ENCODE peak calls at places on chromosomes 16 and 17, in six cellular contexts. D is ascending aorta, I is tibial artery, Y is lower leg skin, S is HCT116, L is A549. P is an unnamed sample.

GRCh38 chr17:66304304-66305174 is 2.1 kb downstream of the PRKCA start:
- DNase-seq in D (no peak), I (no peak), Y (no peak), S (no peak), L (peak; percentile 66), P (no peak)

GRCh38 chr16:89020068-89020924 is 43.3 kb upstream of the CBFA2T3 start:
- DNase-seq in D (no peak), I (no peak), Y (no peak), S (no peak), L (no peak), P (no peak)

GRCh38 chr17:35079547-35079946 is 16.0 kb upstream of the RFFL start:
- DNase-seq in D (no peak), I (no peak), Y (no peak), S (no peak), L (peak; percentile 82), P (no peak)

GRCh38 chr17:13350466-13350865 is 251.3 kb downstream of the HS3ST3A1 start:
- DNase-seq in D (no peak), I (no peak), Y (no peak), S (no peak), L (no peak), P (no peak)

GRCh38 chr16:85561248-85562101 is 51.6 kb upstream of the GSE1 start:
- DNase-seq in D (no peak), I (no peak), Y (no peak), S (no peak), L (no peak), P (no peak)

GRCh38 chr17:68461589-68461988 is 4.3 kb upstream of the WIPI1 start:
- DNase-seq in D (no peak), I (no peak), Y (no peak), S (no peak), L (no peak), P (no peak)

GRCh38 chr16:87628940-87629339 is 26.6 kb downstream of the JPH3 start:
- DNase-seq in D (no peak), I (no peak), Y (no peak), S (no peak), L (peak; percentile 63), P (no peak)

GRCh38 chr16:23391381-23392222 is 61.4 kb downstream of the COG7 start:
- DNase-seq in D (no peak), I (no peak), Y (no peak), S (no peak), L (no peak), P (no peak)

GRCh38 chr16:82337355-82337754 is 167.3 kb upstream of the MPHOSPH6 start:
- DNase-seq in D (no peak), I (no peak), Y (no peak), S (no peak), L (no peak), P (no peak)

GRCh38 chr17:42459983-42460300 is 1.3 kb downstream of the ATP6V0A1 start:
- DNase-seq in D (no peak), I (no peak), Y (no peak), S (no peak), L (peak; percentile 38), P (no peak)

DNA sequence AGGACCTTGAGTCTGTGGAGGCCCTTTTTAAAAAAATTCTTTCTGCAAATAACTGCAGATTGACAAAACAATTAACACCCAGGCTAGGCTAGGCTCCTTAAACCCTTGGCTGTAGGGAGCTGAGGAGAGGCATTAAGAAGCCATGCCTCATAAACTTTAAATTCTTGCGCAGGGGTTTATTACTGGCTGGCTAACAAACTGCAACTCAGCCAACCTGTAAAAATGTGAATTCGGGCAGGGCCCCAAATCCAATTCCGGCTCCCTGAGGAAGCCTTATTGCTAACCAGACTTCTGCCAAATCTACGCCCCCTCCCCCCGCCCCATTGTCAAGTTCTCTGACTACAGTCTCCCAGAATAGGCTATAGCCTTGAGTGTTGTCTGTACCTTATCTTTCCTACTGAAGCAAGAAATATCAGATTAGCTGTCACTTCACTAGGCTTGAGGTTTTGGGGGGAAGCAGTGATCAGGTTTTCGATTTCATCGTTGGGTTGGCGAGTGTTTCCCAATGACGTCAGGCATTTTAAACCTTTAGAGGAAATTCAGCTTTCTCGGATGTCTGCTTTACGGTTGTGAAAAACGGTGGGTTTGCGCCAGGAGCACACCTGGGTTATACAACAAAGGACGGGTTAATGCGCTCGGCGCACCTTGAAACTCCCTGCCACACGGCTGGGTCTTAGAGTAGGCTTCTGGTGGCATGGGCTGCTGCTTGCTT is 2.0 kb downstream of the CDH3 start:
- DNase-seq in D (no peak), I (no peak), Y (no peak), S (no peak), L (no peak), P (no peak)
- H3K4me3 ChIP-seq in D (no peak overlapping the region), I (no peak overlapping the region), Y (no peak overlapping the region), S (no peak overlapping the region), L (no peak overlapping the region), P (no peak overlapping the region)

GRCh38 chr17:78692460-78693010 is 89.5 kb downstream of the CYTH1 start:
- DNase-seq in D (no peak), I (no peak), Y (no peak), S (no peak), L (no peak), P (no peak)

GRCh38 chr17:78687125-78687524 is 94.9 kb downstream of the CYTH1 start:
- DNase-seq in D (no peak), I (no peak), Y (peak; percentile 74), S (no peak), L (no peak), P (no peak)

GRCh38 chr17:78693346-78694083 is 88.6 kb downstream of the CYTH1 start:
- DNase-seq in D (no peak), I (no peak), Y (peak; percentile 68), S (no peak), L (no peak), P (no peak)

GRCh38 chr17:78687944-78688343 is 94.1 kb downstream of the CYTH1 start:
- DNase-seq in D (no peak), I (no peak), Y (no peak), S (no peak), L (no peak), P (no peak)

GRCh38 chr17:78689029-78689428 is 93.0 kb downstream of the CYTH1 start:
- DNase-seq in D (no peak), I (no peak), Y (no peak), S (no peak), L (no peak), P (no peak)
- TF ChIP-seq CTCF in D (no peak), I (no peak), Y (no peak), S (peak; percentile 49), L (no peak), P (no peak)

GRCh38 chr17:17710355-17710727 is 29.1 kb downstream of the RAI1 start:
- DNase-seq in D (no peak), I (no peak), Y (no peak), S (no peak), L (no peak), P (no peak)

GRCh38 chr17:17709815-17710321 is 28.6 kb downstream of the RAI1 start:
- DNase-seq in D (no peak), I (no peak), Y (no peak), S (no peak), L (no peak), P (no peak)

GRCh38 chr17:17711708-17712141 is 30.5 kb downstream of the RAI1 start:
- DNase-seq in D (no peak), I (no peak), Y (no peak), S (no peak), L (no peak), P (no peak)

GRCh38 chr17:17712268-17712924 is 31.1 kb downstream of the RAI1 start:
- DNase-seq in D (no peak), I (no peak), Y (no peak), S (no peak), L (no peak), P (no peak)

GRCh38 chr17:17710728-17711541 is 29.7 kb downstream of the RAI1 start:
- DNase-seq in D (peak; percentile 30), I (no peak), Y (no peak), S (peak; percentile 72), L (peak; percentile 95), P (peak; percentile 66)
- H3K4me3 ChIP-seq in D (no peak overlapping the region), I (no peak overlapping the region), Y (no peak overlapping the region), S (peak overlapping the region; percentile 19), L (peak overlapping the region; percentile 2), P (no peak overlapping the region)

GRCh38 chr17:43984521-43984920 is 19.9 kb upstream of the NAGS start:
- DNase-seq in D (no peak), I (no peak), Y (no peak), S (no peak), L (no peak), P (no peak)

GRCh38 chr17:43983196-43983514 is 21.3 kb upstream of the NAGS start:
- DNase-seq in D (no peak), I (no peak), Y (no peak), S (no peak), L (no peak), P (no peak)

GRCh38 chr17:43982171-43982570 is 22.3 kb upstream of the NAGS start:
- DNase-seq in D (no peak), I (no peak), Y (no peak), S (no peak), L (no peak), P (no peak)

GRCh38 chr17:43986225-43986981 is 18.0 kb upstream of the NAGS start:
- DNase-seq in D (no peak), I (no peak), Y (no peak), S (no peak), L (no peak), P (no peak)

GRCh38 chr17:43983515-43984411 is 20.7 kb upstream of the NAGS start:
- DNase-seq in D (no peak), I (no peak), Y (no peak), S (no peak), L (peak; percentile 34), P (no peak)
- TF ChIP-seq CTCF in D (no peak), I (no peak), Y (no peak), S (peak; percentile 8), L (peak; percentile 53), P (no peak)

GRCh38 chr16:12255919-12256665 is 279.6 kb downstream of the SNX29 start:
- DNase-seq in D (no peak), I (no peak), Y (no peak), S (no peak), L (no peak), P (no peak)

GRCh38 chr16:12259258-12259657 is 282.7 kb downstream of the SNX29 start:
- DNase-seq in D (no peak), I (no peak), Y (no peak), S (no peak), L (no peak), P (no peak)

GRCh38 chr16:12258806-12259205 is 282.3 kb downstream of the SNX29 start:
- DNase-seq in D (no peak), I (no peak), Y (no peak), S (no peak), L (no peak), P (no peak)

GRCh38 chr16:12256880-12257279 is 280.3 kb downstream of the SNX29 start:
- DNase-seq in D (no peak), I (no peak), Y (no peak), S (no peak), L (no peak), P (no peak)

DNA sequence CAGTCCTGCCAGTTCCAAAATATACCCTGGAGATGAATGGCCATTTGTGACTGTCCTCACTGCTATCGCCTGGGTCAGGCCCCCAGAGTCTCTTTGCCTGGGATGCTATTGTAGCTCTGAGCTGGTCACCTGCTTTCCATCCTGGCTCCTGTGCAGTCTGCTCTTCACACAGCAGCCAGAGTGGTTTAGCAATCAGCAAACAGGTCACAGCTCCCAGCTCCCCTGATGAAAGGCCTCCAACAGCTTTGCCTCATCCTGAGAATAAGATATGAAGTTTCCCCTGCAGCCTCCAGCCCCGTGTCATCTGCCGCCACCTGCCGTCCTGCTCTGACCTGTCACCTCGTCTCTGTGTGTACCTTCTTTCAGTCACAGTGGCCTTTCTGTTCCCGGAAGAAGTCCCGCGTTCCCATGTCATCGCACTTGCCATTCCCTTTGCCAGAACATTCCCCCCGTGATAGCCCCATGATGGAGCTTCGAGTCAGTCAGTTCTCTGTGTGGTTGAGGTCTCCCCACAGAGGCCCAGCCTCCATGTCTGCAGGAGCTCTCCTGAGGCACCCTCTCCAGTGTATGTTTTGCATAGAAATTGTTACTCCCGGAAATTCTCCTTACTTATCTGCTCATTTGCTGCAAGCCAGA is 281.5 kb downstream of the SNX29 start:
- DNase-seq in D (no peak), I (no peak), Y (no peak), S (no peak), L (peak; percentile 16), P (no peak)
- H3K4me3 ChIP-seq in D (no peak overlapping the region), I (no peak overlapping the region), Y (no peak overlapping the region), S (no peak overlapping the region), L (no peak overlapping the region), P (no peak overlapping the region)